ENCODE peak calls at places on chromosomes 13 and 19, in seven cellular contexts. One of them, this sample, is unnamed.

GRCh38 chr19:7230826-7231225 is 63.4 kb downstream of the INSR start:
- DNase-seq in testis: peak
- DNase-seq in HCT116: no peak
- DNase-seq in stomach: peak
- DNase-seq in H54: no peak
- DNase-seq in Peyer's patch: no peak
- DNase-seq in tibial nerve: no peak
- DNase-seq in this sample: no peak

GRCh38 chr13:31918707-31919106 is 112.9 kb upstream of the FRY start:
- DNase-seq in testis: no peak
- DNase-seq in HCT116: no peak
- DNase-seq in stomach: no peak
- DNase-seq in H54: no peak
- DNase-seq in Peyer's patch: no peak
- DNase-seq in tibial nerve: no peak
- DNase-seq in this sample: no peak

GRCh38 chr13:31945202-31945978 is 86.2 kb upstream of the FRY start:
- DNase-seq in testis: peak
- DNase-seq in HCT116: no peak
- DNase-seq in stomach: peak
- DNase-seq in H54: no peak
- DNase-seq in Peyer's patch: peak
- DNase-seq in tibial nerve: peak
- DNase-seq in this sample: peak

GRCh38 chr13:48110930-48111721 is 16.2 kb upstream of the MED4 start:
- DNase-seq in testis: peak
- DNase-seq in HCT116: no peak
- DNase-seq in stomach: no peak
- DNase-seq in H54: no peak
- DNase-seq in Peyer's patch: no peak
- DNase-seq in tibial nerve: peak
- DNase-seq in this sample: no peak

GRCh38 chr19:49847731-49848696 is 2.9 kb upstream of the PTOV1 start:
- DNase-seq in testis: no peak
- DNase-seq in HCT116: peak
- DNase-seq in stomach: no peak
- DNase-seq in H54: peak
- DNase-seq in Peyer's patch: no peak
- DNase-seq in tibial nerve: no peak
- DNase-seq in this sample: no peak

GRCh38 chr19:6678690-6679109 is 8.7 kb upstream of the TNFSF14 start:
- DNase-seq in testis: no peak
- DNase-seq in HCT116: no peak
- DNase-seq in stomach: no peak
- DNase-seq in H54: peak
- DNase-seq in Peyer's patch: no peak
- DNase-seq in tibial nerve: no peak
- DNase-seq in this sample: no peak

GRCh38 chr13:43830481-43830873 is 43.7 kb upstream of the ENOX1 start:
- DNase-seq in testis: no peak
- DNase-seq in HCT116: no peak
- DNase-seq in stomach: no peak
- DNase-seq in H54: no peak
- DNase-seq in Peyer's patch: no peak
- DNase-seq in tibial nerve: no peak
- DNase-seq in this sample: no peak

GRCh38 chr13:27658569-27658968 is 36.9 kb downstream of the POLR1D start:
- DNase-seq in testis: no peak
- DNase-seq in HCT116: no peak
- DNase-seq in stomach: no peak
- DNase-seq in H54: no peak
- DNase-seq in Peyer's patch: no peak
- DNase-seq in tibial nerve: no peak
- DNase-seq in this sample: no peak

GRCh38 chr13:105703843-105704242 is 831.6 kb downstream of the EFNB2 start:
- DNase-seq in testis: no peak
- DNase-seq in HCT116: no peak
- DNase-seq in stomach: no peak
- DNase-seq in H54: no peak
- DNase-seq in Peyer's patch: no peak
- DNase-seq in tibial nerve: no peak
- DNase-seq in this sample: no peak

GRCh38 chr19:57708641-57709354 is at the start of gene ZNF154:
- DNase-seq in testis: peak
- DNase-seq in HCT116: no peak
- DNase-seq in stomach: no peak
- DNase-seq in H54: no peak
- DNase-seq in Peyer's patch: no peak
- DNase-seq in tibial nerve: no peak
- DNase-seq in this sample: peak

GRCh38 chr13:21971662-21972635 is 301.1 kb downstream of the FGF9 start:
- DNase-seq in testis: no peak
- DNase-seq in HCT116: no peak
- DNase-seq in stomach: no peak
- DNase-seq in H54: no peak
- DNase-seq in Peyer's patch: no peak
- DNase-seq in tibial nerve: no peak
- DNase-seq in this sample: no peak

GRCh38 chr13:79534596-79534995 is 53.6 kb downstream of the NDFIP2 start:
- DNase-seq in testis: no peak
- DNase-seq in HCT116: no peak
- DNase-seq in stomach: no peak
- DNase-seq in H54: no peak
- DNase-seq in Peyer's patch: no peak
- DNase-seq in tibial nerve: no peak
- DNase-seq in this sample: no peak

GRCh38 chr19:47272448-47273312 is 2.0 kb upstream of the INAFM1 start:
- DNase-seq in testis: peak
- DNase-seq in HCT116: no peak
- DNase-seq in stomach: peak
- DNase-seq in H54: no peak
- DNase-seq in Peyer's patch: no peak
- DNase-seq in tibial nerve: peak
- DNase-seq in this sample: peak

GRCh38 chr13:102405499-102406079 is 3.7 kb upstream of the FGF14 start:
- DNase-seq in testis: no peak
- DNase-seq in HCT116: no peak
- DNase-seq in stomach: no peak
- DNase-seq in H54: no peak
- DNase-seq in Peyer's patch: no peak
- DNase-seq in tibial nerve: no peak
- DNase-seq in this sample: no peak

GRCh38 chr13:69595181-69595580 is 512.4 kb upstream of the ATXN8OS start:
- DNase-seq in testis: no peak
- DNase-seq in HCT116: no peak
- DNase-seq in stomach: no peak
- DNase-seq in H54: no peak
- DNase-seq in Peyer's patch: no peak
- DNase-seq in tibial nerve: no peak
- DNase-seq in this sample: no peak

GRCh38 chr13:85091835-85092234 is 707.4 kb downstream of the SLITRK6 start:
- DNase-seq in testis: no peak
- DNase-seq in HCT116: no peak
- DNase-seq in stomach: no peak
- DNase-seq in H54: no peak
- DNase-seq in Peyer's patch: no peak
- DNase-seq in tibial nerve: no peak
- DNase-seq in this sample: no peak

GRCh38 chr19:662962-663681 is at the start of gene RNF126:
- DNase-seq in testis: peak
- DNase-seq in HCT116: peak
- DNase-seq in stomach: peak
- DNase-seq in H54: peak
- DNase-seq in Peyer's patch: peak
- DNase-seq in tibial nerve: peak
- DNase-seq in this sample: peak
- TF ChIP-seq POLR2A in testis: no peak
- TF ChIP-seq POLR2A in HCT116: peak
- TF ChIP-seq POLR2A in stomach: no peak
- TF ChIP-seq POLR2A in H54: peak
- TF ChIP-seq POLR2A in Peyer's patch: peak
- TF ChIP-seq POLR2A in tibial nerve: peak
- TF ChIP-seq POLR2A in this sample: peak

GRCh38 chr19:2036424-2036823 is 14.6 kb downstream of the MKNK2 start:
- DNase-seq in testis: no peak
- DNase-seq in HCT116: no peak
- DNase-seq in stomach: no peak
- DNase-seq in H54: no peak
- DNase-seq in Peyer's patch: no peak
- DNase-seq in tibial nerve: no peak
- DNase-seq in this sample: no peak

GRCh38 chr19:2039082-2039958 is 11.7 kb downstream of the MKNK2 start:
- DNase-seq in testis: no peak
- DNase-seq in HCT116: no peak
- DNase-seq in stomach: no peak
- DNase-seq in H54: no peak
- DNase-seq in Peyer's patch: peak
- DNase-seq in tibial nerve: no peak
- DNase-seq in this sample: peak

GRCh38 chr19:2039959-2040646 is 10.9 kb downstream of the MKNK2 start:
- DNase-seq in testis: no peak
- DNase-seq in HCT116: no peak
- DNase-seq in stomach: no peak
- DNase-seq in H54: no peak
- DNase-seq in Peyer's patch: peak
- DNase-seq in tibial nerve: no peak
- DNase-seq in this sample: peak

GRCh38 chr19:2037676-2038255 is 13.3 kb downstream of the MKNK2 start:
- DNase-seq in testis: no peak
- DNase-seq in HCT116: no peak
- DNase-seq in stomach: no peak
- DNase-seq in H54: no peak
- DNase-seq in Peyer's patch: no peak
- DNase-seq in tibial nerve: no peak
- DNase-seq in this sample: peak

GRCh38 chr19:2038284-2039081 is 12.6 kb downstream of the MKNK2 start:
- DNase-seq in testis: no peak
- DNase-seq in HCT116: no peak
- DNase-seq in stomach: no peak
- DNase-seq in H54: no peak
- DNase-seq in Peyer's patch: no peak
- DNase-seq in tibial nerve: no peak
- DNase-seq in this sample: peak
- TF ChIP-seq POLR2A in testis: no peak
- TF ChIP-seq POLR2A in HCT116: no peak
- TF ChIP-seq POLR2A in stomach: no peak
- TF ChIP-seq POLR2A in H54: no peak
- TF ChIP-seq POLR2A in Peyer's patch: no peak
- TF ChIP-seq POLR2A in tibial nerve: no peak
- TF ChIP-seq POLR2A in this sample: no peak

GRCh38 chr19:19493841-19494546 is 21.4 kb downstream of the TSSK6 start:
- DNase-seq in testis: no peak
- DNase-seq in HCT116: no peak
- DNase-seq in stomach: no peak
- DNase-seq in H54: no peak
- DNase-seq in Peyer's patch: no peak
- DNase-seq in tibial nerve: no peak
- DNase-seq in this sample: no peak
- TF ChIP-seq POLR2A in testis: no peak
- TF ChIP-seq POLR2A in HCT116: no peak
- TF ChIP-seq POLR2A in stomach: no peak
- TF ChIP-seq POLR2A in H54: no peak
- TF ChIP-seq POLR2A in Peyer's patch: no peak
- TF ChIP-seq POLR2A in tibial nerve: no peak
- TF ChIP-seq POLR2A in this sample: no peak

GRCh38 chr19:681638-682037 is 5.4 kb downstream of the FSTL3 start:
- DNase-seq in testis: no peak
- DNase-seq in HCT116: no peak
- DNase-seq in stomach: no peak
- DNase-seq in H54: no peak
- DNase-seq in Peyer's patch: no peak
- DNase-seq in tibial nerve: no peak
- DNase-seq in this sample: no peak
- TF ChIP-seq POLR2A in testis: no peak
- TF ChIP-seq POLR2A in HCT116: no peak
- TF ChIP-seq POLR2A in stomach: no peak
- TF ChIP-seq POLR2A in H54: no peak
- TF ChIP-seq POLR2A in Peyer's patch: no peak
- TF ChIP-seq POLR2A in tibial nerve: no peak
- TF ChIP-seq POLR2A in this sample: no peak

DNA sequence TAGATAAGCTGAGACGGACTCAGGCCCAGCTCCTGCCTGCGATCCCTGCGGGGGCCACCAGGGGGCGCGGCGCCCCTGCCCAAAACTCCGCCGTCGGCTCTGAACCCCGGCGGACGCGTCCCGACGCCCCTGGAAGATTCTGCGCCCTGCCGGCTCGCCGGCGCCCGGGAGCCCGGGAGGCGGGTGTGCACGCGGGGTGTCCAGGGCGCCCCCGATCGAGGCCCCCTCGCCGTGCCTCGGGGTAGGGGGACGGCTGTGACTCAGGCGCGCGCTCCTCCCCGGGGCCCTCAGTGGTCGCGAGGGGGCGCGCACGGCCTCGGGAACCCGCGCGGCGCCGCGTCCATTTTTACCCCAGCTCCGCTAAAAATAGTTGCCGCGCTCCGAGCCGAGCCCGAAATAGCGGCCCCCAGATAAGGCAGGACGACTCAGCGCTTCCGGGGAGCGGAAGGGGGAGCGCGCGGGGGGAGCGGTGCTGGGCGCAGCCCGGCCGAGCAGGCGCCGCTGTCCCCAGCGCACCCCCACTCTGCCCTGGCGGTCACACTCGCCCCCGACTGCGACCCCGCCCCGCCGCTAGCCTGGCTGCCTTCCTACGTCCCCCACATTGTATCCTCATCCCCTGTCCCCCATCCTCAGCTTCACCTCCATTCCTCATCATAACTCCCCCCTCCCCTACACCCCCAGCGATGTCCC is 16.0 kb upstream of the ERCC1 start:
- DNase-seq in testis: peak
- DNase-seq in HCT116: no peak
- DNase-seq in stomach: peak
- DNase-seq in H54: no peak
- DNase-seq in Peyer's patch: peak
- DNase-seq in tibial nerve: peak
- DNase-seq in this sample: peak
- TF ChIP-seq POLR2A in testis: no peak
- TF ChIP-seq POLR2A in HCT116: no peak
- TF ChIP-seq POLR2A in stomach: no peak
- TF ChIP-seq POLR2A in H54: peak
- TF ChIP-seq POLR2A in Peyer's patch: peak
- TF ChIP-seq POLR2A in tibial nerve: no peak
- TF ChIP-seq POLR2A in this sample: no peak